ENCODE peak calls at places on chromosomes 7 and 10, in four cellular contexts. One of them, this sample, is unnamed.

GRCh38 chr10:49359349-49360231 is 36.3 kb downstream of the DRGX start:
- DNase-seq in hippocampal formation: no peak
- DNase-seq in activated CD4-positive, alpha-beta T cell treated with anti-CD3 and anti-CD28 coated beads for 4 hours: no peak
- DNase-seq in stimulated activated CD4-positive, alpha-beta T cell treated with anti-CD3 and anti-CD28 coated beads, Interleukin-1b, Interleukin-23, amount 100 ng/mL, for 1 hour: no peak
- DNase-seq in this sample: no peak

GRCh38 chr7:114070246-114070645 is 151.4 kb upstream of the PPP1R3A start:
- DNase-seq in stimulated activated CD4-positive, alpha-beta T cell treated with anti-CD3 and anti-CD28 coated beads, Interleukin-1b, Interleukin-23, amount 100 ng/mL, for 1 hour: no peak
- DNase-seq in activated CD4-positive, alpha-beta T cell treated with anti-CD3 and anti-CD28 coated beads for 4 hours: no peak
- DNase-seq in hippocampal formation: no peak
- DNase-seq in this sample: no peak

GRCh38 chr7:121752706-121753105 is 120.3 kb upstream of the PTPRZ1 start:
- DNase-seq in activated CD4-positive, alpha-beta T cell treated with anti-CD3 and anti-CD28 coated beads for 4 hours: no peak
- DNase-seq in hippocampal formation: peak
- DNase-seq in stimulated activated CD4-positive, alpha-beta T cell treated with anti-CD3 and anti-CD28 coated beads, Interleukin-1b, Interleukin-23, amount 100 ng/mL, for 1 hour: no peak
- DNase-seq in this sample: no peak

GRCh38 chr10:122097935-122098334 is 109.0 kb downstream of the TACC2 start:
- DNase-seq in stimulated activated CD4-positive, alpha-beta T cell treated with anti-CD3 and anti-CD28 coated beads, Interleukin-1b, Interleukin-23, amount 100 ng/mL, for 1 hour: no peak
- DNase-seq in activated CD4-positive, alpha-beta T cell treated with anti-CD3 and anti-CD28 coated beads for 4 hours: no peak
- DNase-seq in hippocampal formation: no peak
- DNase-seq in this sample: no peak

GRCh38 chr10:97518601-97519043 is 19.9 kb downstream of the UBTD1 start:
- DNase-seq in hippocampal formation: no peak
- DNase-seq in stimulated activated CD4-positive, alpha-beta T cell treated with anti-CD3 and anti-CD28 coated beads, Interleukin-1b, Interleukin-23, amount 100 ng/mL, for 1 hour: no peak
- DNase-seq in activated CD4-positive, alpha-beta T cell treated with anti-CD3 and anti-CD28 coated beads for 4 hours: no peak
- DNase-seq in this sample: no peak

GRCh38 chr10:61606971-61607907 is 55.5 kb upstream of the CABCOCO1 start:
- DNase-seq in stimulated activated CD4-positive, alpha-beta T cell treated with anti-CD3 and anti-CD28 coated beads, Interleukin-1b, Interleukin-23, amount 100 ng/mL, for 1 hour: no peak
- DNase-seq in hippocampal formation: no peak
- DNase-seq in activated CD4-positive, alpha-beta T cell treated with anti-CD3 and anti-CD28 coated beads for 4 hours: no peak
- DNase-seq in this sample: no peak

GRCh38 chr10:125880719-125881118 is 373 bp downstream of the DHX32 start:
- DNase-seq in stimulated activated CD4-positive, alpha-beta T cell treated with anti-CD3 and anti-CD28 coated beads, Interleukin-1b, Interleukin-23, amount 100 ng/mL, for 1 hour: no peak
- DNase-seq in activated CD4-positive, alpha-beta T cell treated with anti-CD3 and anti-CD28 coated beads for 4 hours: no peak
- DNase-seq in hippocampal formation: no peak
- DNase-seq in this sample: no peak

GRCh38 chr7:151451156-151451555 is 11.2 kb upstream of the CRYGN start:
- DNase-seq in hippocampal formation: no peak
- DNase-seq in activated CD4-positive, alpha-beta T cell treated with anti-CD3 and anti-CD28 coated beads for 4 hours: no peak
- DNase-seq in stimulated activated CD4-positive, alpha-beta T cell treated with anti-CD3 and anti-CD28 coated beads, Interleukin-1b, Interleukin-23, amount 100 ng/mL, for 1 hour: no peak
- DNase-seq in this sample: no peak

GRCh38 chr7:151459726-151460473 is 20.0 kb upstream of the CRYGN start:
- DNase-seq in stimulated activated CD4-positive, alpha-beta T cell treated with anti-CD3 and anti-CD28 coated beads, Interleukin-1b, Interleukin-23, amount 100 ng/mL, for 1 hour: no peak
- DNase-seq in hippocampal formation: peak
- DNase-seq in activated CD4-positive, alpha-beta T cell treated with anti-CD3 and anti-CD28 coated beads for 4 hours: no peak
- DNase-seq in this sample: no peak

GRCh38 chr10:113475381-113475807 is 77.5 kb upstream of the HABP2 start:
- DNase-seq in hippocampal formation: no peak
- DNase-seq in stimulated activated CD4-positive, alpha-beta T cell treated with anti-CD3 and anti-CD28 coated beads, Interleukin-1b, Interleukin-23, amount 100 ng/mL, for 1 hour: no peak
- DNase-seq in activated CD4-positive, alpha-beta T cell treated with anti-CD3 and anti-CD28 coated beads for 4 hours: no peak
- DNase-seq in this sample: no peak

GRCh38 chr10:14736600-14737081 is 38.1 kb downstream of the FAM107B start:
- DNase-seq in hippocampal formation: peak
- DNase-seq in stimulated activated CD4-positive, alpha-beta T cell treated with anti-CD3 and anti-CD28 coated beads, Interleukin-1b, Interleukin-23, amount 100 ng/mL, for 1 hour: no peak
- DNase-seq in activated CD4-positive, alpha-beta T cell treated with anti-CD3 and anti-CD28 coated beads for 4 hours: no peak
- DNase-seq in this sample: no peak

GRCh38 chr10:93790454-93790853 is 32.7 kb downstream of the LGI1 start:
- DNase-seq in stimulated activated CD4-positive, alpha-beta T cell treated with anti-CD3 and anti-CD28 coated beads, Interleukin-1b, Interleukin-23, amount 100 ng/mL, for 1 hour: no peak
- DNase-seq in hippocampal formation: no peak
- DNase-seq in activated CD4-positive, alpha-beta T cell treated with anti-CD3 and anti-CD28 coated beads for 4 hours: no peak
- DNase-seq in this sample: peak

GRCh38 chr10:115710136-115710535 is 562.9 kb downstream of the GFRA1 start:
- DNase-seq in activated CD4-positive, alpha-beta T cell treated with anti-CD3 and anti-CD28 coated beads for 4 hours: no peak
- DNase-seq in stimulated activated CD4-positive, alpha-beta T cell treated with anti-CD3 and anti-CD28 coated beads, Interleukin-1b, Interleukin-23, amount 100 ng/mL, for 1 hour: no peak
- DNase-seq in hippocampal formation: no peak
- DNase-seq in this sample: no peak

GRCh38 chr10:11687357-11687771 is 54.8 kb upstream of the ECHDC3 start:
- DNase-seq in stimulated activated CD4-positive, alpha-beta T cell treated with anti-CD3 and anti-CD28 coated beads, Interleukin-1b, Interleukin-23, amount 100 ng/mL, for 1 hour: no peak
- DNase-seq in hippocampal formation: no peak
- DNase-seq in activated CD4-positive, alpha-beta T cell treated with anti-CD3 and anti-CD28 coated beads for 4 hours: no peak
- DNase-seq in this sample: no peak

GRCh38 chr7:6228363-6228762 is 44.1 kb downstream of the CYTH3 start:
- DNase-seq in activated CD4-positive, alpha-beta T cell treated with anti-CD3 and anti-CD28 coated beads for 4 hours: no peak
- DNase-seq in hippocampal formation: no peak
- DNase-seq in stimulated activated CD4-positive, alpha-beta T cell treated with anti-CD3 and anti-CD28 coated beads, Interleukin-1b, Interleukin-23, amount 100 ng/mL, for 1 hour: no peak
- DNase-seq in this sample: no peak

This sample was measured in NCI-H1048.